ENCODE peak calls at places on chromosomes 5 and 9, in nine cellular contexts. M, W, K, N, A, P, Z, I and O are unnamed samples.

GRCh38 chr5:9431496-9432258 is 114.2 kb downstream of the SEMA5A start:
- DNase-seq in M (no peak), W (peak), K (peak), N (peak), A (no peak), P (no peak), Z (peak), I (no peak), O (no peak)

GRCh38 chr9:128721487-128722010 is 2.4 kb downstream of the ZDHHC12 start:
- DNase-seq in M (no peak), W (no peak), K (no peak), N (no peak), A (no peak), P (no peak), Z (no peak), I (no peak), O (no peak)

GRCh38 chr9:93827545-93828330 is 127.4 kb downstream of the BARX1 start:
- DNase-seq in M (peak), W (peak), K (peak), N (peak), A (peak), P (no peak), Z (peak), I (peak), O (peak)

GRCh38 chr9:3804148-3804547 is 278.3 kb upstream of the RFX3 start:
- DNase-seq in M (no peak), W (peak), K (peak), N (peak), A (no peak), P (no peak), Z (no peak), I (no peak), O (no peak)

GRCh38 chr9:89891221-89892052 is 286.6 kb downstream of the GADD45G start:
- DNase-seq in M (no peak), W (peak), K (peak), N (no peak), A (no peak), P (no peak), Z (no peak), I (no peak), O (no peak)

GRCh38 chr9:108125541-108125940 is 636.0 kb upstream of the KLF4 start:
- DNase-seq in M (no peak), W (no peak), K (no peak), N (no peak), A (no peak), P (no peak), Z (no peak), I (peak), O (no peak)

GRCh38 chr9:81108391-81108790 is 581.0 kb downstream of the TLE1 start:
- DNase-seq in M (no peak), W (no peak), K (no peak), N (peak), A (no peak), P (no peak), Z (no peak), I (no peak), O (no peak)

GRCh38 chr5:159218595-159219023 is 9.3 kb upstream of the RNF145 start:
- DNase-seq in M (no peak), W (peak), K (peak), N (peak), A (no peak), P (no peak), Z (no peak), I (no peak), O (no peak)

GRCh38 chr5:96690906-96691305 is 28.7 kb downstream of the CAST start:
- DNase-seq in M (no peak), W (no peak), K (no peak), N (no peak), A (no peak), P (no peak), Z (no peak), I (no peak), O (no peak)

GRCh38 chr5:14560091-14560595 is 21.4 kb upstream of the OTULINL start:
- DNase-seq in M (no peak), W (no peak), K (no peak), N (no peak), A (no peak), P (no peak), Z (no peak), I (no peak), O (no peak)

DNA sequence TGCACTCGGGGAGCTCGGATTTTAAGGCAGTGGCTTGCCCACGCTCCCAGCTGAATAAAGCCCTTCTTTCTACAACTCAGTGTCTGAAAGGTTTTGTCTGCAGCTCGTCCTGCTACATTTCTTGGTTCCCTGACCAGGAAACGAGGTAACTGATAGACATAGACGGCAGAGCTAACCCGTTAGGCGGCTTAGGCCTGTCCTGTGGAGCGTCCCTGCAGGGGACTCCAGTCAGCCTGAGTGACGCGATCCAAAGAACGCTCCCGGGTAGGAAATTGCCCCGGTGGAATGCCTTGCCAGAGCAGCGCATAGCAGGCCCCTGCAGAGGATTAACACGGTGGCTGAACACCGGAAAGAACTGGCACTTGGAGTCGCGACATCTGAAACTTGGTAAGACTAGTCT is 1.8 kb upstream of the SELENOP start:
- DNase-seq in M (no peak), W (no peak), K (no peak), N (no peak), A (no peak), P (no peak), Z (no peak), I (no peak), O (peak)
- H3K4me3 ChIP-seq in M (peak), W (no peak), K (no peak), N (no peak), A (no peak), P (no peak), Z (no peak), I (no peak), O (no peak)

GRCh38 chr9:125750656-125751035 is 3.5 kb downstream of the PBX3 start:
- DNase-seq in M (no peak), W (peak), K (no peak), N (peak), A (no peak), P (no peak), Z (no peak), I (no peak), O (no peak)

GRCh38 chr9:125748511-125749099 is 1.4 kb downstream of the PBX3 start:
- DNase-seq in M (peak), W (no peak), K (no peak), N (peak), A (no peak), P (no peak), Z (no peak), I (peak), O (no peak)

GRCh38 chr9:125749287-125749935 is 2.2 kb downstream of the PBX3 start:
- DNase-seq in M (no peak), W (no peak), K (no peak), N (no peak), A (no peak), P (no peak), Z (no peak), I (no peak), O (no peak)

GRCh38 chr9:125752070-125752628 is 5.0 kb downstream of the PBX3 start:
- DNase-seq in M (no peak), W (no peak), K (no peak), N (no peak), A (no peak), P (no peak), Z (no peak), I (no peak), O (no peak)

GRCh38 chr9:125749951-125750655 is 2.9 kb downstream of the PBX3 start:
- DNase-seq in M (no peak), W (peak), K (peak), N (peak), A (no peak), P (no peak), Z (no peak), I (no peak), O (no peak)
- H3K4me3 ChIP-seq in M (no peak), W (peak), K (peak), N (peak), A (no peak), P (no peak), Z (no peak), I (no peak), O (no peak)

DNA sequence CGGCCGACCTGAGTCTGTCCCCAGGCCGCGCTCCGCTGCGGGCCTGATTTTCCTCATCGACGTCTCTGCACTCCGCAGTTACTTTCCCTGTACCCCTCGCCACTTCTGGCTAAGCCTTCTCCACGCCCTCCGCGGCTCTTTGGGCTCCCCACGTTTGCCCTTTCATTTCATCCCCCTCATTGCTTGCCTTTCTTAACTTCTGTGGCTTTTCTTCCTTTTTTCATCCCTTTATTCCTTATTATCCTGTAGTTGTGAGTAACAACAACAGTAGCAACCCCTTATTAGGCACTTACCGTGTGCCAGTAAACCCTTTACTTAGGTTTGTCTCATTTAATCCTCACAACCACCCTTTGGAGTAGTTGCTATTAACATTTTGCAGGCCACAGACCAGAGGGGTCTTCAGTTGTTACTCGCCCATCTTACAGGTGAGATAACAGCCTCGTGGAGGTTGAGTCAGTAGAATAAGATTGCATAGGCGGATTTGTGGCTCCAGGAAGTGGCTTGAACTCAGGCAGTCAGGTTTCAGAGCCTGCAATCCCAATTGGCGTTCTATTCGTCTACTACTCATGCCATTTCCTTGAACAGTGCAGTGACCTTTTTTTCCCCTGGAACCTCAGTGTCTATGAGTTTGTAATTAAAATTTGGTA is 724 bp downstream of the TCERG1 start:
- DNase-seq in M (no peak), W (peak), K (peak), N (peak), A (peak), P (no peak), Z (peak), I (no peak), O (no peak)
- H3K4me3 ChIP-seq in M (peak), W (peak), K (peak), N (peak), A (peak), P (peak), Z (peak), I (peak), O (peak)

DNA sequence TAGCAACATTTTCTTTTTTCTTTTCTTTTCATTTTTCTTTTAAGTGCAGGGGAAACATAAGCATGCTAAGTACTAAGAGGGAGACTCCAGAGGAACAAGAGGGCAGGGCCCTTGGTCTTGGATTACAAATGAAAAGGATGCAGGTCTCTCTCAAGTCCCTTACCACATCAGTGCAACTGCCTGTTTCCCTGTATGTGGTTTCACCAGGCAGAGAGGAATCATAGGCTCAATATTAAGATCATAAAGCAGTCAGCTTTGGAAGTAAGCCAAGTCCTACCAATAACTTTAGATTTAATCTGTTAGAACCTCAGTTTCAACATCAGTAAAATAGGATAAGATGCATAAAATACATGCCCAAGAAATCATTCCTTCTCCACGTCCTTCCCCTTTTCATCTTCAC is 422.7 kb upstream of the PAPPA start:
- DNase-seq in M (no peak), W (peak), K (no peak), N (peak), A (no peak), P (no peak), Z (no peak), I (no peak), O (no peak)
- H3K4me3 ChIP-seq in M (no peak), W (no peak), K (no peak), N (no peak), A (no peak), P (no peak), Z (no peak), I (no peak), O (no peak)

GRCh38 chr9:114314881-114315722 is 7.8 kb upstream of the ORM1 start:
- DNase-seq in M (no peak), W (no peak), K (no peak), N (peak), A (peak), P (no peak), Z (no peak), I (peak), O (no peak)
- H3K4me3 ChIP-seq in M (no peak), W (no peak), K (no peak), N (no peak), A (no peak), P (no peak), Z (no peak), I (no peak), O (no peak)

GRCh38 chr5:142320427-142320732 is 4.4 kb downstream of the SPRY4 start:
- DNase-seq in M (no peak), W (no peak), K (no peak), N (peak), A (no peak), P (no peak), Z (no peak), I (no peak), O (no peak)
- H3K4me3 ChIP-seq in M (peak), W (no peak), K (peak), N (peak), A (peak), P (no peak), Z (peak), I (no peak), O (no peak)

DNA sequence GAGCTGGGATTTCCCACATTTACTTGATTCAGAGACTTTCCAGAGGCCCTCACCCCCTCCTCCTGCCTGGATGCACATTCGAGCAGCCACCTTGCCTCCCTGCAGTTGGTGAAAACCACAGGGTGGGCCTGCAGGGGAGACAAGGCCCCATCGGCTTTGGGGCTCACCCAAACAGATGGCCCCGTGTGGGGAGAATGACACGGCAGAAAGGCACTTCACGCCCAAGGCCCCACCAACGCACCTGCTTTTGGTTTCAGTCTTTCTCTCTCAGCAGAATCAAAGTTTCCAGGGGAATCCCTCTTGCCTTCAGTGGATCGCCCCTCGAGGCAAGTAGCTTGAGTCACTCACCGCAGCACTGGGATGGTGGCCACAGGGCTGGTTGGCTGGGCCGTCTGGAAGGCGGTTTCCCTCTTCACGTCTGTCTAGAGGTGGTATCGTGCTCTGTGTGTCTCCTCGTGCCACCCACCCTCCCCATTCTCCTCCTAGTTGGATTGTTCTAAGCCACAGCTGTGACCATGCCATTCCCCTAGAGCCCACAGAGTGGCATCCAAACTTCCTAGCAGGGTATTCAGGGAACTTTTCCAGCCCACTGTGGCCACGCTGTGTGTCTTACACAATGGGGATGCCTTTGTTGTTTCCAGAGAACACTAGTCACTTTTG is 31.8 kb downstream of the SEC61B start:
- DNase-seq in M (peak), W (no peak), K (no peak), N (no peak), A (no peak), P (no peak), Z (no peak), I (no peak), O (no peak)
- H3K4me3 ChIP-seq in M (no peak), W (no peak), K (no peak), N (no peak), A (no peak), P (no peak), Z (no peak), I (no peak), O (no peak)

GRCh38 chr5:173902334-173902733 is 14.2 kb downstream of the CPEB4 start:
- DNase-seq in M (no peak), W (no peak), K (no peak), N (no peak), A (no peak), P (no peak), Z (no peak), I (no peak), O (no peak)
- H3K4me3 ChIP-seq in M (peak), W (no peak), K (no peak), N (no peak), A (no peak), P (no peak), Z (no peak), I (no peak), O (no peak)